ENCODE peak calls at places on chromosomes 2 and 18, in five cellular contexts. X is neural crest cell, E is OCI-LY7, H is brain microvascular endothelial cell, Z is mucosa of descending colon. R is an unnamed sample.

GRCh38 chr18:37438417-37439180 is 127.0 kb downstream of the CELF4 start:
- DNase-seq in Z (no peak), X (no peak), H (no peak), E (no peak), R (no peak)

GRCh38 chr2:175854665-175855064 is 147.4 kb downstream of the LNPK start:
- DNase-seq in X (no peak), E (no peak), H (no peak), Z (no peak), R (no peak)

GRCh38 chr2:130827502-130828251 is 9.0 kb upstream of the ARHGEF4 start:
- DNase-seq in Z (no peak), H (peak), X (no peak), E (no peak), R (no peak)

GRCh38 chr2:97911210-97911921 is 84.4 kb downstream of the TMEM131 start:
- DNase-seq in Z (no peak), X (no peak), H (peak), E (no peak), R (no peak)

GRCh38 chr2:174561283-174562275 is 36.0 kb downstream of the WIPF1 start:
- DNase-seq in H (no peak), Z (no peak), X (no peak), E (no peak), R (no peak)

GRCh38 chr2:97348265-97348664 is 235.3 kb downstream of the ANKRD36 start:
- DNase-seq in E (no peak), X (no peak), Z (no peak), H (no peak), R (no peak)

GRCh38 chr2:239247401-239248245 is 153.2 kb downstream of the HDAC4 start:
- DNase-seq in E (no peak), H (no peak), X (no peak), Z (no peak), R (no peak)

GRCh38 chr2:239180526-239181073 is 220.2 kb downstream of the HDAC4 start:
- DNase-seq in Z (peak), H (no peak), E (no peak), X (no peak), R (no peak)

GRCh38 chr2:101930019-101930418 is 61.7 kb upstream of the IL1R2 start:
- DNase-seq in Z (no peak), X (no peak), H (no peak), E (no peak), R (no peak)

GRCh38 chr2:159526433-159526832 is 89.9 kb downstream of the BAZ2B start:
- DNase-seq in Z (no peak), E (no peak), H (no peak), X (no peak), R (no peak)

GRCh38 chr18:57438669-57439616 is 3.8 kb downstream of the ONECUT2 start:
- DNase-seq in H (no peak), E (no peak), Z (no peak), X (no peak), R (no peak)

GRCh38 chr2:1305357-1305756 is 107.9 kb upstream of the TPO start:
- DNase-seq in Z (no peak), E (no peak), H (no peak), X (no peak), R (no peak)

GRCh38 chr2:11910971-11911370 is 164.5 kb downstream of the LPIN1 start:
- DNase-seq in H (no peak), Z (no peak), X (no peak), E (no peak), R (no peak)

GRCh38 chr2:142825861-142826260 is 51.6 kb upstream of the KYNU start:
- DNase-seq in E (no peak), Z (no peak), X (no peak), H (no peak), R (no peak)

GRCh38 chr2:175373001-175373727 is 191.7 kb upstream of the ATP5MC3 start:
- DNase-seq in X (no peak), Z (no peak), E (no peak), H (no peak), R (no peak)

GRCh38 chr2:85827879-85828569 is 60.8 kb downstream of the ST3GAL5 start:
- DNase-seq in X (no peak), Z (no peak), H (no peak), E (no peak), R (no peak)

GRCh38 chr18:30927517-30928075 is 114.9 kb downstream of the DSC3 start:
- DNase-seq in Z (no peak), H (no peak), E (no peak), X (no peak), R (no peak)

GRCh38 chr2:96493072-96493471 is 12.1 kb downstream of the NEURL3 start:
- DNase-seq in X (no peak), E (no peak), Z (no peak), H (no peak), R (no peak)

GRCh38 chr2:222049946-222050345 is 248.9 kb downstream of the PAX3 start:
- DNase-seq in E (no peak), X (no peak), Z (no peak), H (no peak), R (no peak)

GRCh38 chr2:2271471-2271941 is 59.6 kb downstream of the MYT1L start:
- DNase-seq in H (no peak), Z (no peak), E (no peak), X (no peak), R (no peak)

GRCh38 chr18:23868341-23868740 is 146.2 kb upstream of the TTC39C start:
- DNase-seq in X (no peak), Z (no peak), H (no peak), E (no peak), R (no peak)

GRCh38 chr2:111202266-111203040 is 81.7 kb downstream of the BCL2L11 start:
- DNase-seq in Z (no peak), H (peak), X (no peak), E (no peak), R (no peak)

GRCh38 chr2:166154685-166155091 is 26.9 kb upstream of the SCN1A start:
- DNase-seq in E (no peak), Z (no peak), X (no peak), H (no peak), R (no peak)

GRCh38 chr2:155815851-155816250 is 516.7 kb downstream of the NR4A2 start:
- DNase-seq in E (peak), X (no peak), Z (no peak), H (peak), R (no peak)

GRCh38 chr2:224281374-224281773 is 120.5 kb downstream of the FAM124B start:
- DNase-seq in E (no peak), Z (no peak), H (no peak), X (no peak), R (no peak)

GRCh38 chr18:74731097-74731496 is 133.4 kb downstream of the ZNF407 start:
- DNase-seq in H (peak), E (no peak), Z (no peak), X (no peak), R (no peak)

GRCh38 chr2:61398413-61398812 is 72.5 kb downstream of the USP34 start:
- DNase-seq in E (no peak), X (no peak), Z (no peak), H (no peak), R (no peak)

GRCh38 chr18:80108122-80108536 is 933 bp upstream of the ADNP2 start:
- DNase-seq in E (no peak), X (no peak), H (no peak), Z (peak), R (no peak)

GRCh38 chr2:97733341-97734035 is 20.1 kb downstream of the ZAP70 start:
- DNase-seq in H (no peak), X (no peak), E (no peak), Z (no peak), R (no peak)

GRCh38 chr2:98170076-98170475 is 83.1 kb downstream of the VWA3B start:
- DNase-seq in E (no peak), H (no peak), X (no peak), Z (no peak), R (no peak)

GRCh38 chr2:40034198-40034597 is 255.1 kb upstream of the THUMPD2 start:
- DNase-seq in H (peak), E (peak), X (no peak), Z (no peak), R (no peak)

GRCh38 chr18:27057459-27058302 is 127.4 kb downstream of the CHST9 start:
- DNase-seq in E (no peak), X (no peak), Z (no peak), H (no peak), R (no peak)

GRCh38 chr18:46039967-46040746 is 31.9 kb downstream of the PSTPIP2 start:
- DNase-seq in Z (no peak), H (no peak), E (no peak), X (no peak), R (no peak)

GRCh38 chr2:85774126-85774978 is 20.6 kb downstream of the ATOH8 start:
- DNase-seq in Z (no peak), X (no peak), E (no peak), H (no peak), R (no peak)

GRCh38 chr18:11470941-11471340 is 138.5 kb upstream of the SLC35G4 start:
- DNase-seq in E (no peak), H (no peak), X (no peak), Z (no peak), R (no peak)
- TF ChIP-seq CTCF in E (no peak), H (no peak), X (no peak), Z (no peak), R (no peak)

DNA sequence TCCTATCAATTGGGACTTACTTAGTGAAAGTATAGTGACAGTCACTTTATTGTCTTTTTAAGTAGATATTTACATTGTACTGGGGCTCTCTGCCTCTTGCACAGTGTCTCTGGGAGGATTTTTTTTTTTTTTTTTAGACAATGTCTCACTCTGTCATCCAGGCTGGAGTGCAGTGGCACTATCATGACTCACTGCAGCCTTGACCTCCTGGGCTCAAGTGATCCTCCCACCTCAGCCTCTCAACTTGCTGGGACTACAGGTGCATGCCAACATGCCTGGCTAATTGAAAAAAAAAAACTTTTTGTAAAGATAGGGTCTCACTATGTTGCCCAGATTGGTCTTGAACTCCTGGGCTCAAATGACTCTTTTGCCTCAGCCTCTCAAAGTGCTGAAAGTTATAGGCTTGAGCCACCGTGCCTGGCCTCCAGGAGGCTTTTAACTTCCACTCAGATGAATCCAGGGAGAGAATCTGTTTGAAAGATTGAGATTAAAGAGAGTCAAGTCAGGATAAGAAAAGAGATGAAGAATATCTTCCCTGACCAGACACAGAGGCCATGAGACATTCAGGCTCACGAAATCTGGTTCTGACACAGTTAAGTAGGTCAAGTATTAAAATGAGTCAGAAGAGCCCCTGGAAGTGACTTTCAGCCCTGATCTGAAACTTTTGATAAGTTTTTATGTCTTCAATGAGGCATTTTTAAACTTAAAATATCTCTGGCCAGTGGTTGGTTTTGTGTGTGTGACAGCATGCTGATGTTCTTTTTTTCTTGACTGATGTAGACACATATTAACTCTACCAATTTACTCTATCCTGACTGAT is 18.3 kb downstream of the ARHGEF33 start:
- DNase-seq in Z (no peak), E (no peak), H (no peak), X (no peak), R (no peak)
- TF ChIP-seq CTCF in Z (no peak), E (no peak), H (no peak), X (no peak), R (no peak)

GRCh38 chr2:9814129-9814868 is 29.0 kb upstream of the TAF1B start:
- DNase-seq in X (no peak), Z (no peak), H (no peak), E (no peak), R (no peak)
- TF ChIP-seq CTCF in X (no peak), Z (no peak), H (no peak), E (peak), R (peak)

DNA sequence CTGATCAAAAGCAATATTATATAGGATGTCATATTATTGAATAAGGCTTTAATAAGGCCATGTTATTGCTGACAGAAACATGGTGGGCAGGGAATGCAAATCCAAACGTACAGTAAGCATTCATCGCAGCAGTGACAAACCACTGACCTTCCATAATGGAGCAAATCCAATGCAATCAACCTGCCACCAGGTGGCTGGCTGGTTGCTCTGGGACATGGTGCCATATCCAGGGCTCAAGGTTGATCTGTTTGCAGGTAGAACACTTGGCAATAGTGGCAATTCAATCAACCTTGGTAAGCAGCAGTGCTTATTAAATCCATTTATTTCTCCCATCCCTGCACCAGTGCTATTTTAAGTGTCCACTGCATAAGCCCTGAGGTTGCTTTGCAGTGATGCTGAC is 75.4 kb downstream of the CERKL start:
- DNase-seq in Z (no peak), E (no peak), H (no peak), X (no peak), R (no peak)
- TF ChIP-seq CTCF in Z (no peak), E (peak), H (peak), X (peak), R (peak)

DNA sequence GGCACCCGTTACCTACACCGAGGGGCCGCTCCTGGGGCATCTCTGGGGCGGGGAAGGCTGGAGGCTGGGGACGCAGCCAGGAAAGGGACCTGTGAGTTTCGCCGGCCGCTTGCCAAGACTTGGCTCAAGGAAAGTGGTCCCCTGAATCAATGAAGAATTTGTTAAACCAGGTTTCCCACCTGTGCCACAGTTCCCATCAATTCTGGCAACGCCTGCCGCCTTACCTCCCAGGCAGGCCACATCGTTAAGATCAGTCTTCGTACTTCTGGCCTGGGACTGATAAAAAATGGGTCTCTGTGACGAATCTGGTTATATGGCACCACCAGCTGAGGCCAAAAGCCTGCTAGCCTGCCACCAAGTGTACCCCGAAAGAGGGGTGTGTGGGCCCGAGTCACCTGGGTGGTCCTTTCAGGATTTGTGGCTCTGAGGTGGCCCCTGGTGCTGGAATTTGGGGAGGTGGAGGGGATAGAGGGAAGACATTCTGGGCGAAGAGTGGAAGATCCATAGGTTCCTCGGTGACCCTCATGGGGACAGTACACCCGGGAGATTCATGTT is 789 bp upstream of the TGFA start:
- DNase-seq in Z (no peak), X (no peak), E (no peak), H (no peak), R (no peak)
- TF ChIP-seq CTCF in Z (peak), X (peak), E (peak), H (no peak), R (peak)

DNA sequence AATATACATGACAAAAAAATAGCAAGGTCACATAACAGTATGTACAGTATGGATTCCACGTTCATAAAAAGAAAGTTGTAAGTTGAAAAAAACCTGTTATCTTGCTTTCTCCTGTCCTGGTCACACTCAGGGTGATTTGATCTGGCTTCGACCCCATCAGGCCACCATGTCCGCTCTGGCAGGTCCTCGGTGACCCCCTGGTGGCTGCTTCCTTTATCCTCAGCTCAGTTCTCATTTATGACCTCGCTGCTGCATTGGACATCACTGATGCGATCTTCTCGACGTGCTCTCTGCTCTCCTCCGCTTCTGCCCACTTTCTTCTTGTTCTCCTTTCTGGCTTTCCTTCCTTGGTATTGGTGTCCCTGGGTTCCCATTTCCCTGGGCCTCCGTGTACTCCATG is 29.7 kb downstream of the DGKD start:
- DNase-seq in E (no peak), X (no peak), H (no peak), Z (no peak), R (no peak)
- TF ChIP-seq CTCF in E (peak), X (no peak), H (peak), Z (no peak), R (peak)

GRCh38 chr18:48028081-48028480 is 97.6 kb upstream of the SMAD2 start:
- DNase-seq in H (no peak), Z (no peak), X (no peak), E (no peak), R (no peak)
- TF ChIP-seq CTCF in H (peak), Z (no peak), X (no peak), E (no peak), R (peak)

R was measured in progenitor cell of endocrine pancreas.